ENCODE peak calls at places on chromosomes 3 and 15, in seven cellular contexts. O is endodermal cell, D is tibial artery, G is sigmoid colon, J is psoas muscle, L is lower leg skin, U is GM23338. B is an unnamed sample.

GRCh38 chr3:191987951-191988350 is 527.0 kb downstream of the PYDC2 start:
- DNase-seq in O (no peak), D (no peak), G (no peak), J (no peak), L (no peak), U (no peak), B (no peak)

GRCh38 chr3:126758882-126759281 is 54.8 kb downstream of the CHCHD6 start:
- DNase-seq in O (no peak), D (no peak), G (no peak), J (no peak), L (no peak), U (no peak), B (no peak)

GRCh38 chr3:54374214-54374855 is 252.0 kb downstream of the CACNA2D3 start:
- DNase-seq in O (peak), D (no peak), G (no peak), J (no peak), L (no peak), U (peak), B (no peak)

GRCh38 chr3:109440353-109440752 is 103.0 kb upstream of the DPPA4 start:
- DNase-seq in O (no peak), D (no peak), G (no peak), J (no peak), L (no peak), U (no peak), B (no peak)

GRCh38 chr3:71219744-71220638 is 363.5 kb downstream of the FOXP1 start:
- DNase-seq in O (peak), D (no peak), G (no peak), J (no peak), L (no peak), U (no peak), B (no peak)

GRCh38 chr3:29972594-29972993 is 633.8 kb upstream of the TGFBR2 start:
- DNase-seq in O (no peak), D (no peak), G (no peak), J (no peak), L (no peak), U (peak), B (no peak)

GRCh38 chr3:159260049-159260662 is 458.3 kb downstream of the MFSD1 start:
- DNase-seq in O (peak), D (no peak), G (no peak), J (no peak), L (no peak), U (peak), B (peak)

GRCh38 chr15:24675332-24676144 is at the start of gene NPAP1:
- DNase-seq in O (peak), D (no peak), G (no peak), J (no peak), L (peak), U (peak), B (no peak)

GRCh38 chr3:150454085-150454484 is 46.0 kb downstream of the TSC22D2 start:
- DNase-seq in O (no peak), D (no peak), G (no peak), J (no peak), L (no peak), U (no peak), B (peak)

GRCh38 chr3:16147226-16147625 is 27.3 kb upstream of the GALNT15 start:
- DNase-seq in O (peak), D (no peak), G (no peak), J (no peak), L (no peak), U (no peak), B (peak)

GRCh38 chr3:157755254-157755653 is 252.0 kb upstream of the VEPH1 start:
- DNase-seq in O (peak), D (no peak), G (no peak), J (no peak), L (no peak), U (peak), B (no peak)
- TF ChIP-seq CTCF in O (peak), D (no peak), G (no peak), J (no peak), L (no peak), U (peak), B (no peak)

GRCh38 chr15:98523912-98524255 is 124.5 kb upstream of the IGF1R start:
- DNase-seq in O (no peak), D (no peak), G (no peak), J (no peak), L (peak), U (no peak), B (no peak)

GRCh38 chr15:98525625-98526024 is 122.7 kb upstream of the IGF1R start:
- DNase-seq in O (no peak), D (no peak), G (peak), J (no peak), L (peak), U (peak), B (no peak)

GRCh38 chr15:98526094-98526493 is 122.2 kb upstream of the IGF1R start:
- DNase-seq in O (no peak), D (no peak), G (no peak), J (no peak), L (peak), U (no peak), B (no peak)

GRCh38 chr15:98524274-98524673 is 124.1 kb upstream of the IGF1R start:
- DNase-seq in O (no peak), D (no peak), G (no peak), J (no peak), L (peak), U (no peak), B (no peak)

GRCh38 chr15:98524838-98525540 is 123.3 kb upstream of the IGF1R start:
- DNase-seq in O (no peak), D (no peak), G (no peak), J (no peak), L (peak), U (no peak), B (no peak)
- H3K4me3 ChIP-seq in O (no peak), D (no peak), G (no peak), J (no peak), L (no peak), U (no peak), B (no peak)

GRCh38 chr15:92305342-92305741 is 88.3 kb upstream of the ST8SIA2 start:
- DNase-seq in O (no peak), D (no peak), G (no peak), J (no peak), L (no peak), U (no peak), B (no peak)

GRCh38 chr15:92304239-92304975 is 89.3 kb upstream of the ST8SIA2 start:
- DNase-seq in O (no peak), D (no peak), G (no peak), J (no peak), L (no peak), U (no peak), B (no peak)

GRCh38 chr15:92306662-92307061 is 87.0 kb upstream of the ST8SIA2 start:
- DNase-seq in O (peak), D (no peak), G (no peak), J (no peak), L (no peak), U (peak), B (no peak)
- TF ChIP-seq CTCF in O (peak), D (no peak), G (no peak), J (no peak), L (no peak), U (peak), B (no peak)

DNA sequence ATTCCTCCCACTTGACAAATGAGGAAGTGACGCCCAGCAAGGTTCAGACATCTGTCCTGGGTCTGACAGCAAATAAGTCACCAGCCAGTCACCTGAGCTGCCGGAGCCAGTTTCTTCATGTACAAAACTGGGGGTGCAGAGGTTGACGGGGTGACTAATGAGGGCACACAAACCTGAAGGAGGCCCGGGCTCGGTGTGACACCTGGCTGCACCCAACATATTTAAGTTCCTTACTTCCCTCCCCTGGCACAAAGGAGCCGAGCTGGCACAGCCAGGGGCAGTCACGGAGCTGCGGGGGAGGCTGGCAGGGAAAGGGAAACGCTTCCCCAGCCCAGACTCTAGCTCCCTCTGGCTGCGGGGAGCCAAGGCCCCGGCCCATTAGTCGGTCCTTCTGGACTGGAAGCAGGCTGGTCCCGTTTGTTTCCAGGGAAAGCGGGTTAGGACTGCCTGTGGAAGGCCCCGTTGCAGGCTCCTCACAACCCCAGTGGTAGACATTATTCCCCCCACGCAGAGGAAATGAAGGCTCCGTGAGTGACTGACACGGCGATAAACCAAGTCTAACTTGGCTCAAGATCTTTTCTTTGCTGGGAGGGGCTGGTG is 2.3 kb downstream of the FBXL22 start:
- DNase-seq in O (peak), D (peak), G (peak), J (peak), L (peak), U (peak), B (no peak)
- H3K4me3 ChIP-seq in O (no peak), D (peak), G (peak), J (peak), L (no peak), U (peak), B (peak)

GRCh38 chr15:51401065-51401780 is 59.8 kb downstream of the GLDN start:
- DNase-seq in O (no peak), D (no peak), G (no peak), J (no peak), L (peak), U (no peak), B (no peak)

GRCh38 chr15:51403946-51404695 is 62.7 kb downstream of the GLDN start:
- DNase-seq in O (peak), D (no peak), G (no peak), J (no peak), L (no peak), U (no peak), B (no peak)

GRCh38 chr15:51405646-51406194 is 64.3 kb downstream of the GLDN start:
- DNase-seq in O (peak), D (no peak), G (no peak), J (no peak), L (no peak), U (no peak), B (no peak)

GRCh38 chr15:51401872-51402517 is 60.5 kb downstream of the GLDN start:
- DNase-seq in O (peak), D (no peak), G (no peak), J (no peak), L (peak), U (peak), B (no peak)

DNA sequence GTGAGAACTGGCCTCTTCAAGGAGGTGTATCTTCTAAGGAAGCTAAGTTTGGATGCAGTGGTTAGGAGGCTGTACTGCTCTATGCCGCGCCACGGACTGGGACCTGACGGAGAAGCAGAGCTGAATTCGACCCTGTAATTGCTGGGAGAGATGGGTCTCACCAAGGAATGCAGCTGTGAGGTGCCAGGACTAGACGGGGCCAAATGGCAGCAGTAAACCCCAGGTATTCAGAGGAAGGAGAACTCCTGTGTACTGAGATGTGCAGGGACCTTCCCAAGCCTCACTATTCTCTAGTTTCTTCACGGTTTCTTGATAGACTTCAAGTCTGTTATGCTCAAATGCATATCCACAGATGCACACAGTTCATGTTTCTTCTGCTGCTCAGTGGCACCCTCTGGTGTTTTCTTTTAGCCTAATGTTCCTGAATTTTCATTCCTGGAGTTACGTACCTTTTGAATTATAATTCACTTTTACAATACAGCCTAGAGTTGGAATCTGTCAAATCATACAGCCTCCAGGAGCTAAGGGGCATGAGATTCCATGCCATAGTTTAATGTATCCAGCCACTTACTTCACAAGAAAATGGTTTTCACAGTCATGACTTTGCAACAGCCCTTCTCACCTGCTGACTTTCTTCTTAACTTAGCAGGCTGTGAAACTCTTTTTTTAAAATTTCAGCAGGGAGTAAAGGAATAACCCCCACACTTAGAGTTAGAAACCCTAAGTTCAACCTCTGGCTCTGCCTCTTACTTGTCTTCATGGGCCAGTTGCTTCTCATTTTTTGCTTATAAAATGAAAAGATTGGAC is 61.8 kb downstream of the GLDN start:
- DNase-seq in O (peak), D (no peak), G (no peak), J (no peak), L (no peak), U (peak), B (no peak)
- TF ChIP-seq CTCF in O (peak), D (peak), G (no peak), J (peak), L (no peak), U (peak), B (peak)

GRCh38 chr3:186022931-186023330 is 85.1 kb upstream of the TRA2B start:
- DNase-seq in O (no peak), D (no peak), G (no peak), J (no peak), L (no peak), U (no peak), B (no peak)

GRCh38 chr3:186025161-186025560 is 83.7 kb downstream of the ETV5 start:
- DNase-seq in O (no peak), D (no peak), G (no peak), J (no peak), L (peak), U (no peak), B (peak)

GRCh38 chr3:186021673-186022362 is 84.0 kb upstream of the TRA2B start:
- DNase-seq in O (no peak), D (peak), G (no peak), J (peak), L (peak), U (no peak), B (peak)

DNA sequence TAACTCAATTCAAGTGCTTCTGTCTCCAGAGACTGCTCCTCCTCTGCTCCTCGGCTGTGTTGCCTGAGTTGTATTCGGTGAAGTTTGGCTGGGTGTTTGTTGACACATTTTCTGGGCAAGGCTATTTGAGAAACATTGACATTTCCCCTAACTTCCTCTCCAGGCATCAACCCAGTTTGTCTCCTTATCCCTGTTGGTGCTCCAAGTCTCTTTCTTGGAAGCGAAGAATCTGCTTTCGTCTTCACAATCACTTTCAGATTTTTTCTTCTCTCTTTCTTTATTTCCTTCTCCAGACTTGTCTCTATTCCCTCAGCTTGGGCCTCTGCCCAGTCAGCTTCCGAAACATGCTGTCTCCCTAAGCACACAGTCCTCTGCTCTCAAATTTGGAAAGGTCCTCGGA is 84.7 kb downstream of the ETV5 start:
- DNase-seq in O (no peak), D (no peak), G (peak), J (peak), L (peak), U (no peak), B (no peak)
- H3K4me3 ChIP-seq in O (no peak), D (peak), G (no peak), J (no peak), L (no peak), U (no peak), B (no peak)

GRCh38 chr3:77513541-77513940 is 473.6 kb downstream of the ROBO2 start:
- DNase-seq in O (no peak), D (no peak), G (no peak), J (no peak), L (no peak), U (no peak), B (no peak)

DNA sequence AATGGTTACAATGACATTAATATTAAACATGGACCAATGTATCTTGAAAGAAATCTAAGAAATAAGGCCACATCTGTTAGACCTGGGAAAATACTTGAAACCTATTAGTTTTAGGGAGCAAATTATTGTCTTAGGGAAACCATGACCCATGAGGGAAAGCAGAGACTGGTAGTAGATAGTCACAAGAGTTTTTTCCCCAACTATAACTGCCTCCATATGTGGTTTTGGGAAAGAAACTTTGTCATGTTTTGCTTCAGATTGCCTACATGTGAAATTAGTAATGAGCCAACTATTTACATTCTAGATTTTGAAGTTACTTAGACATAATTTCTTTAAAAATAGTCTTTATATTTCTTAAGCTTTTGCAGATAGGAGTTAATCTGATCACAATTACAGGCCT is 474.9 kb downstream of the ROBO2 start:
- DNase-seq in O (no peak), D (no peak), G (no peak), J (no peak), L (no peak), U (no peak), B (no peak)
- TF ChIP-seq CTCF in O (no peak), D (no peak), G (no peak), J (no peak), L (no peak), U (no peak), B (no peak)

DNA sequence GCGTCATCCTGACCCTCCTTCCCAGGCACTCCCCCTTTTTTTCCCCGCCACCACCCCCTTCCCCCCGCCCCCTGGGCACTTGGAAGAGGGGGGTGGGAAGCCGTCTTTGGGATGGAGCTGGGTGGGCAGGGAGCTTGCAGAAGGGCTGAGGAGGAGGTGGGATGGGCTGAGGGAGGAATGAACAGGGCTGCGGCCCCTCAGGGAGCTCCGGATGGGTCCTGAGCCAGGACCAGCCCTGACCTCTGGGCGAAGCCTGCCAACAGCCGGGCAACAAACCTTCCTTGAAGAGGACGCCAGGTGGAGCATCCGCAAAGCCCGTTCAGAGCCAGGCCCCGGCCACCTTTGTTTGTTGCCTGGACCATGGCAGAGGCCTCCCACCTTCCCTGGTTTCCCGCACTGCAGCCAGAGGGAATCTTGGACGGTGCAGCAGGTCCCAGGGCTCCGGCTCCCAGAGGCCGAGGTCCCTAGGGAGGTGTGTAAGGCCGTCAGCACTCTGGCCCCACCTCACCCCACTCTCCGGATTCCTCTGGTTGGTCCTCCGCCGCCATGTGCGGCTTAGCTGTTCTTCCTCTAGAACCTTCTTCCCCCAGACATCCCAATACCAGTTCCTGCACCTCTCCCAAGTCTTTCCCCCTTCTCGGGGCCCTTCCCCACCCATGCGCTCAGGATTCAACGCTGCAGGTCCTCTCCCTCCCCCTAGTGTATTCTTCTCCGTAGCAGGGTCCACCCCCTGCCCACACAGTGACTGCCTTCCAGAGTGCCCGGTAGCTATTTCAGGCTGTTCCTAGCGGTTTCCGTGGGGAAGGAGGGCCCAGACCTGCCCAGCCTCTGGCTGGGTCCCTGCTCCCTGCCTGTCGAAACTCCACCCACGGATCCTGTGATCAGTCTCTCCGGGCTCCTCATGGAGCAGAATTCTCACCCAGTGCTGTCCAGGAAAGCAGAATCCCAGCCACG is 45.5 kb upstream of the SEC61A1 start:
- DNase-seq in O (peak), D (peak), G (peak), J (no peak), L (no peak), U (peak), B (no peak)
- H3K4me3 ChIP-seq in O (no peak), D (peak), G (no peak), J (no peak), L (no peak), U (peak), B (no peak)